ENCODE peak calls at places on chromosomes 3 and 15, in eight cellular contexts. T is testis; L is foreskin fibroblast; F is MM.1S; V is spleen; Y is GM12864; H is naive thymus-derived CD4-positive, alpha-beta T cell; P is heart right ventricle. Q is an unnamed sample.

GRCh38 chr3:21220944-21221343 is 530.1 kb downstream of the ZNF385D start:
- DNase-seq in T (no peak), L (no peak), F (no peak), V (no peak), Y (no peak), H (no peak), P (no peak), Q (no peak)

GRCh38 chr3:119819806-119820205 is 37.9 kb downstream of the NR1I2 start:
- DNase-seq in T (no peak), L (peak), F (no peak), V (no peak), Y (no peak), H (no peak), P (no peak), Q (no peak)

GRCh38 chr15:77538793-77539487 is 93.8 kb downstream of the LINGO1 start:
- DNase-seq in T (no peak), L (no peak), F (no peak), V (peak), Y (no peak), H (no peak), P (no peak), Q (no peak)

GRCh38 chr15:64883097-64883581 is 28.6 kb upstream of the ANKDD1A start:
- DNase-seq in T (no peak), L (no peak), F (no peak), V (peak), Y (peak), H (no peak), P (no peak), Q (no peak)

GRCh38 chr3:39192490-39193092 is at the start of gene XIRP1:
- DNase-seq in T (no peak), L (no peak), F (no peak), V (no peak), Y (no peak), H (no peak), P (peak), Q (no peak)

GRCh38 chr3:42144209-42144608 is 53.1 kb downstream of the TRAK1 start:
- DNase-seq in T (no peak), L (no peak), F (no peak), V (no peak), Y (no peak), H (no peak), P (no peak), Q (no peak)

GRCh38 chr3:145737952-145738351 is 423.0 kb downstream of the PLOD2 start:
- DNase-seq in T (no peak), L (no peak), F (no peak), V (no peak), Y (no peak), H (no peak), P (no peak), Q (no peak)

GRCh38 chr3:55180936-55181535 is 253.2 kb upstream of the LRTM1 start:
- DNase-seq in T (peak), L (peak), F (peak), V (no peak), Y (no peak), H (no peak), P (no peak), Q (peak)

GRCh38 chr15:79811406-79812405 is 85.1 kb downstream of the MTHFS start:
- DNase-seq in T (peak), L (peak), F (no peak), V (no peak), Y (no peak), H (no peak), P (peak), Q (peak)

GRCh38 chr15:37881237-37882013 is 53.0 kb upstream of the TMCO5A start:
- DNase-seq in T (no peak), L (no peak), F (no peak), V (no peak), Y (no peak), H (no peak), P (no peak), Q (no peak)

GRCh38 chr3:23612296-23612891 is 193.4 kb upstream of the UBE2E1 start:
- DNase-seq in T (no peak), L (peak), F (no peak), V (no peak), Y (no peak), H (no peak), P (no peak), Q (peak)

GRCh38 chr15:62779041-62779810 is 263.3 kb upstream of the TPM1 start:
- DNase-seq in T (peak), L (peak), F (no peak), V (no peak), Y (no peak), H (no peak), P (no peak), Q (peak)

GRCh38 chr15:96421211-96421610 is 90.7 kb downstream of the NR2F2 start:
- DNase-seq in T (no peak), L (peak), F (peak), V (no peak), Y (no peak), H (no peak), P (no peak), Q (no peak)

GRCh38 chr15:87792250-87793030 is 464.1 kb downstream of the NTRK3 start:
- DNase-seq in T (no peak), L (no peak), F (no peak), V (no peak), Y (no peak), H (no peak), P (no peak), Q (no peak)

GRCh38 chr3:29513236-29513635 is 232.4 kb downstream of the RBMS3 start:
- DNase-seq in T (no peak), L (no peak), F (no peak), V (no peak), Y (no peak), H (no peak), P (no peak), Q (peak)

GRCh38 chr3:10950476-10951294 is 41.9 kb upstream of the SLC6A1 start:
- DNase-seq in T (peak), L (peak), F (no peak), V (no peak), Y (no peak), H (no peak), P (no peak), Q (peak)

DNA sequence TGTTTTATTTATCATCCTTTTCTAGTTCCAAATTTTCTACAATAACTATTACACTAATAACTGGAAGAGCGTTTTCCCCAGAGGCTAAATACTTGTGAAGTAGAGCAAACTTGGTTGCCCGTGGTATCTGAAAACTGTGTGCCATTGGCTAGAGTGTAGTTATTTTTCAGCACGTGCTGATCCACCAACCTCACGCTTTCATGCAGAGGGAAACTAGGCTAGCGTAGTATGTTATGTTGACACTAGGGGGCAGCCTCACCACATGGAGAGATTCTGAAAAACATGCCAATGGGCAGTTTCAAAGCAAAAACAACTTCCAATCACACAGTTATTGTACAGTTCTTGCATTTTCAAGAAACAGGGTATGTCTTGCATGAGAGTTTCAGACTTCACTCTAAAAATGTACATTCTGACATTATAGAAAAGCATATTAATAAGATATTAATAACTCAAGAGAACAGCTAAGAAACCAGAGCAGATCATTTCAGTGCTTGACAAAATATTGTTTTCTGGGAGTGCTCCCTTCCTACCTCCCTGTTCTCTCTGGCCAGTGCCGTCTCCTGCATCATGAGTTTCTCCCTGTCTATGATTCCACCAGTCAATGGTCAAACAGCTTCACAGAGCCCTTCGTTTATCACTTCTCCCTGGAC is 39.7 kb downstream of the SPATA12 start:
- DNase-seq in T (peak), L (peak), F (peak), V (no peak), Y (peak), H (peak), P (no peak), Q (peak)
- H3K4me3 ChIP-seq in T (no peak), L (no peak), F (no peak), V (no peak), Y (no peak), H (no peak), P (no peak), Q (no peak)

GRCh38 chr15:34754674-34755418 is at the start of gene GJD2:
- DNase-seq in T (no peak), L (peak), F (no peak), V (no peak), Y (no peak), H (no peak), P (no peak), Q (no peak)
- H3K4me3 ChIP-seq in T (peak), L (no peak), F (no peak), V (peak), Y (no peak), H (no peak), P (peak), Q (no peak)

GRCh38 chr3:49121244-49121671 is 635 bp upstream of the USP19 start:
- DNase-seq in T (no peak), L (no peak), F (no peak), V (no peak), Y (no peak), H (no peak), P (no peak), Q (no peak)
- H3K4me3 ChIP-seq in T (peak), L (peak), F (peak), V (peak), Y (peak), H (peak), P (peak), Q (peak)

DNA sequence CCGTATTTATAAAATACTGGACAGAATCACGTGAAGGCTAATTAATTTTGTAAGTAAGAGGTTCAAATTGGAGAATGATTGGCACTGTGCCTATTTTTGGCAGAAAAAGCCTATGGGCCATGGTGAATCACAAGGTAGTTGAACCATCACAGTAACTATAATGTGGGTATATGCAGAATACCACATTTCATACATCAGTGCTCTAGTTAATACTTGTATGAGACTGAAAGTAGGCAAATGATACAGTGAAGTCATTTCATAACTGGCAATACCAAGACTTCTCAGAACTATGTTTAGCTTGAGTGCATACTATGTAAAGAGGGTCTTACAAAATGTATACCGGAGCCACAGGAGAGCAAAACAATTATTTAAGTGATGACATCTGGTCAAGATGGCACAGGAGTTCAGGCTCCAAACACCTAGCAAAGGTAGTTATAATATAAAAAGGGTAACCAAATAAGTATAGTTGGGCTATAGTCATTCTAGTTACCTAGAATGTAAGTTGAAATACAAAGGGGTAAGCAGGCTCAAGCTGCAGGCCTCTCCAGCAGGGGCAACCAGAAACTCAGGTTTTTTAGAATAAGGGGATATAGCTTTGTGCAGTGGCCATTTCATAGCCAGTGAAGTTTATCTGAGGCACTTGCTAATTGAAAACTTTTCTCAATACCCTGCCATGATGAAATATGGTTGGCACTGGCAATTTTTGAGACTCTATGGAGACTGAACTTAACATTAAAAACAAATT is 19.1 kb downstream of the GPR160 start:
- DNase-seq in T (no peak), L (no peak), F (peak), V (no peak), Y (peak), H (no peak), P (no peak), Q (no peak)
- H3K4me3 ChIP-seq in T (no peak), L (no peak), F (peak), V (no peak), Y (peak), H (no peak), P (no peak), Q (no peak)

DNA sequence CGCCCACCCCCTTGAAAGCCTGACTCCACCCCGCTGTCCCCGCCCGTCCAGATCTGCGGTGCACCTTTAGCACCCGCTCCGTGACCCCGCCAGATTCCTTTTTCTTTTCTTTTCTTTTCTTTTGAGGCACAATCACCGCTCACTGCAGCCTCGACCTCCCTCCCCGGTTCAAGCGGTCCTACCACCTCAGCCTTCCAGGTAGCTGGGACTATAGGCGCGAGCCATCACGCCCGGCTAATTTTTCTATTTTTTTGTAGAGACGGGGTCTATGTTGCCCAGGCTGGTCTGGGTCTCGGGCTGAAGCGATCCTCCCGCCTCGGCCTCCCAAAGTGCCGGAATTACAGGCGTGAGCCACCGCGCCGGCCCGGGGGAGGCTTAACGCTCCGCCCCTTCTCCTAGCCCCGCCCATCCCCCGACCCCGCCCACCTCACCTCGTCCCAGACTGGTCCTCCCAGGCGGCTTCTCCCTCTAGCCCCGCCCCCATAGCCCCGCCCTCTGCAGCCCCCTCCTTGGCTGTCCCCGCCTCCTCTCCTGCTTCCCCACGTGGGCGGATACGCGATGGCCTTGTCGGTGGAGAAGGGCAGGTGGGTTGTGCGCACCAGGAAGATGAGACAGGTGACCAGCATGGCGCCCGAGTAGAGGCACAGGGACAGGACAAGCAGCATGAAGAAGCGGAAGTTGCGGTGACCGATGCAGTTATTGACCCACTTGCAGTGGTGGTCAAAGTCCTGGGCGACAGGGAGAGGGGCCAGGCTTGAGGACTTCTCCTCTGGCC is 3.2 kb downstream of the ZDHHC19 start:
- DNase-seq in T (peak), L (peak), F (no peak), V (peak), Y (no peak), H (peak), P (no peak), Q (no peak)
- H3K4me3 ChIP-seq in T (peak), L (peak), F (peak), V (peak), Y (peak), H (peak), P (peak), Q (peak)

DNA sequence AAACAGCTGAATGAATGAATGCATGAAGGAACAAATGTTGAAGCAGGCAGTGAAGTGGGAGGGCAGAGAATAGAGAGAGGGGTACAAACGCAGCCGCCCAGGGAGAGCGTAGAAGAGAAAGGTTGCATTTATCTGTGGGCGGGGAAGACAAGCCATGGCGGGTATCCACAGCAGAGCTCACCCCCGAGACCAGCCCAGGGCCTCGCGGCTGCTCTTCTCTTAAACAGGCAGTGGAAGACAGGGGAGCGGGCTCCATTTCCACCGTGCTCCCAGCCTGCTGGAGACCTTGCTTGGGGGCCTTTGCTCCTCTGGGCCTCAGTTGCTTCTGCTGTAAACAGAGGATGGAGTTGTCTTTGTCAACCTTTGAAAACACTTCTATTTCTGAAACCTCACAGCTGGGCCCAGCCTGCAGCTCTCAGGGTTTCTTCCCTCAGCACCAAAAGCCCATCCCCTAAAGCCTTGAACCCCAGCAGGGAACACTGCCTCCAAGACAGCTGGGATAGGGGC is 259.5 kb downstream of the UACA start:
- DNase-seq in T (no peak), L (no peak), F (no peak), V (peak), Y (no peak), H (no peak), P (no peak), Q (no peak)
- H3K4me3 ChIP-seq in T (no peak), L (no peak), F (peak), V (no peak), Y (no peak), H (no peak), P (no peak), Q (no peak)

GRCh38 chr3:174408310-174408709 is 450.8 kb upstream of the NAALADL2 start:
- DNase-seq in T (no peak), L (peak), F (no peak), V (no peak), Y (no peak), H (no peak), P (no peak), Q (peak)
- H3K4me3 ChIP-seq in T (no peak), L (no peak), F (no peak), V (no peak), Y (no peak), H (no peak), P (no peak), Q (no peak)

Q was measured in astrocyte of the spinal cord.